ENCODE peak calls at places on chromosomes 16 and 17, in ten cellular contexts. T is stimulated activated CD4-positive, alpha-beta T cell treated with anti-CD3 and anti-CD28 coated beads, TNF-alpha, amount 100 ng/mL, for 48 hours; X is non-pigmented ciliary epithelial cell; Y is ascending aorta; J is nephron progenitor cell; B is choroid plexus epithelial cell; M is NCI-H2029; K is Calu3; A is fibroblast of the aortic adventitia; Z is RWPE1. N is an unnamed sample.

GRCh38 chr17:79818026-79818758 is 21.0 kb downstream of the CBX4 start:
- DNase-seq in T (no peak), X (no peak), Y (no peak), J (no peak), B (no peak), M (no peak), K (no peak), A (no peak), Z (no peak), N (no peak)

GRCh38 chr16:27703545-27703944 is 153.6 kb downstream of the KATNIP start:
- DNase-seq in T (no peak), X (no peak), Y (no peak), J (no peak), B (peak), M (no peak), K (no peak), A (peak), Z (no peak), N (no peak)

GRCh38 chr17:48055531-48056245 is 7.5 kb downstream of the NFE2L1 start:
- DNase-seq in T (peak), X (no peak), Y (no peak), J (no peak), B (peak), M (no peak), K (peak), A (peak), Z (no peak), N (no peak)

GRCh38 chr16:4272114-4272954 is 489 bp downstream of the TFAP4 start:
- DNase-seq in T (peak), X (no peak), Y (no peak), J (peak), B (peak), M (no peak), K (peak), A (no peak), Z (peak), N (peak)

GRCh38 chr17:13647551-13647950 is 45.8 kb upstream of the HS3ST3A1 start:
- DNase-seq in T (no peak), X (no peak), Y (no peak), J (no peak), B (no peak), M (no peak), K (no peak), A (peak), Z (no peak), N (no peak)

GRCh38 chr16:7548796-7549318 is 216.2 kb downstream of the RBFOX1 start:
- DNase-seq in T (no peak), X (no peak), Y (no peak), J (no peak), B (no peak), M (no peak), K (no peak), A (no peak), Z (no peak), N (no peak)

GRCh38 chr17:82631544-82631943 is 16.7 kb downstream of the WDR45B start:
- DNase-seq in T (no peak), X (no peak), Y (no peak), J (no peak), B (no peak), M (no peak), K (no peak), A (no peak), Z (no peak), N (no peak)

GRCh38 chr16:11225677-11226549 is 30.1 kb downstream of the SOCS1 start:
- DNase-seq in T (no peak), X (no peak), Y (no peak), J (no peak), B (no peak), M (no peak), K (no peak), A (no peak), Z (no peak), N (no peak)

GRCh38 chr17:73872816-73873215 is 228.6 kb upstream of the SDK2 start:
- DNase-seq in T (no peak), X (no peak), Y (no peak), J (no peak), B (no peak), M (no peak), K (no peak), A (no peak), Z (no peak), N (no peak)